ENCODE peak calls at places on chromosomes 16 and 17, in five cellular contexts. One of them, this sample, is unnamed.

GRCh38 chr16:84302111-84302954 is 7.7 kb downstream of the WFDC1 start:
- DNase-seq in body of pancreas: no peak
- DNase-seq in transverse colon: no peak
- DNase-seq in tibial nerve: no peak
- DNase-seq in adrenal gland: no peak
- DNase-seq in this sample: no peak

GRCh38 chr17:30380106-30380420 is 1.3 kb downstream of the CPD start:
- DNase-seq in body of pancreas: no peak
- DNase-seq in transverse colon: no peak
- DNase-seq in tibial nerve: no peak
- DNase-seq in adrenal gland: no peak
- DNase-seq in this sample: no peak

GRCh38 chr16:66469291-66469931 is 42.3 kb downstream of the BEAN1 start:
- DNase-seq in body of pancreas: no peak
- DNase-seq in transverse colon: no peak
- DNase-seq in tibial nerve: no peak
- DNase-seq in adrenal gland: no peak
- DNase-seq in this sample: no peak

GRCh38 chr17:19494961-19495806 is 38.5 kb upstream of the SLC47A1 start:
- DNase-seq in body of pancreas: no peak
- DNase-seq in transverse colon: no peak
- DNase-seq in tibial nerve: no peak
- DNase-seq in adrenal gland: no peak
- DNase-seq in this sample: no peak

GRCh38 chr17:30570191-30570590 is 93.0 kb downstream of the GOSR1 start:
- DNase-seq in body of pancreas: no peak
- DNase-seq in transverse colon: no peak
- DNase-seq in tibial nerve: no peak
- DNase-seq in adrenal gland: no peak
- DNase-seq in this sample: no peak

GRCh38 chr17:66240630-66241029 is 11.4 kb upstream of the APOH start:
- DNase-seq in body of pancreas: no peak
- DNase-seq in transverse colon: no peak
- DNase-seq in tibial nerve: no peak
- DNase-seq in adrenal gland: no peak
- DNase-seq in this sample: no peak

GRCh38 chr16:69494993-69495392 is 70.6 kb downstream of the CYB5B start:
- DNase-seq in body of pancreas: peak; percentile 13
- DNase-seq in transverse colon: peak; percentile 31
- DNase-seq in tibial nerve: no peak
- DNase-seq in adrenal gland: no peak
- DNase-seq in this sample: no peak

GRCh38 chr17:77330602-77331081 is 189.9 kb downstream of the SEC14L1 start:
- DNase-seq in body of pancreas: peak; percentile 10
- DNase-seq in transverse colon: no peak
- DNase-seq in tibial nerve: peak; percentile 9
- DNase-seq in adrenal gland: peak; percentile 29
- DNase-seq in this sample: no peak

GRCh38 chr16:13997933-13998332 is 73.2 kb upstream of the MRTFB start:
- DNase-seq in body of pancreas: no peak
- DNase-seq in transverse colon: peak; percentile 18
- DNase-seq in tibial nerve: no peak
- DNase-seq in adrenal gland: no peak
- DNase-seq in this sample: no peak

GRCh38 chr16:3413730-3414379 is 12.8 kb downstream of the ZNF174 start:
- DNase-seq in body of pancreas: no peak
- DNase-seq in transverse colon: no peak
- DNase-seq in tibial nerve: no peak
- DNase-seq in adrenal gland: no peak
- DNase-seq in this sample: no peak

GRCh38 chr17:70084476-70084875 is 9.5 kb downstream of the KCNJ16 start:
- DNase-seq in body of pancreas: no peak
- DNase-seq in transverse colon: no peak
- DNase-seq in tibial nerve: no peak
- DNase-seq in adrenal gland: no peak
- DNase-seq in this sample: no peak

GRCh38 chr16:1323296-1324239 is 9.9 kb upstream of the BAIAP3 start:
- DNase-seq in body of pancreas: no peak
- DNase-seq in transverse colon: no peak
- DNase-seq in tibial nerve: no peak
- DNase-seq in adrenal gland: no peak
- DNase-seq in this sample: no peak

GRCh38 chr16:75093598-75094540 is 22.7 kb downstream of the LDHD start:
- DNase-seq in body of pancreas: no peak
- DNase-seq in transverse colon: no peak
- DNase-seq in tibial nerve: no peak
- DNase-seq in adrenal gland: no peak
- DNase-seq in this sample: no peak

GRCh38 chr17:7557825-7558543 is 566 bp upstream of the TNFSF13 start:
- DNase-seq in body of pancreas: peak; percentile 93
- DNase-seq in transverse colon: peak; percentile 94
- DNase-seq in tibial nerve: peak; percentile 74
- DNase-seq in adrenal gland: peak; percentile 88
- DNase-seq in this sample: peak; percentile 93

GRCh38 chr16:11627292-11627663 is 40.6 kb upstream of the LITAF start:
- DNase-seq in body of pancreas: no peak
- DNase-seq in transverse colon: no peak
- DNase-seq in tibial nerve: no peak
- DNase-seq in adrenal gland: no peak
- DNase-seq in this sample: no peak
- H3K4me1 ChIP-seq in body of pancreas: peaks cover 19% of the 10 kb centered on the region
- H3K4me1 ChIP-seq in transverse colon: peaks cover 15% of the 10 kb centered on the region
- H3K4me1 ChIP-seq in tibial nerve: peaks cover 64% of the 10 kb centered on the region
- H3K4me1 ChIP-seq in adrenal gland: no peaks in the 10 kb centered on the region
- H3K4me1 ChIP-seq in this sample: no peaks in the 10 kb centered on the region

GRCh38 chr17:63116967-63117366 is 150.9 kb downstream of the TANC2 start:
- DNase-seq in body of pancreas: no peak
- DNase-seq in transverse colon: no peak
- DNase-seq in tibial nerve: no peak
- DNase-seq in adrenal gland: no peak
- DNase-seq in this sample: no peak
- H3K27ac ChIP-seq in body of pancreas: peak overlapping the region; percentile 36
- H3K27ac ChIP-seq in transverse colon: no peak overlapping the region
- H3K27ac ChIP-seq in tibial nerve: no peak overlapping the region
- H3K27ac ChIP-seq in adrenal gland: no peak overlapping the region
- H3K27ac ChIP-seq in this sample: no peak overlapping the region

DNA sequence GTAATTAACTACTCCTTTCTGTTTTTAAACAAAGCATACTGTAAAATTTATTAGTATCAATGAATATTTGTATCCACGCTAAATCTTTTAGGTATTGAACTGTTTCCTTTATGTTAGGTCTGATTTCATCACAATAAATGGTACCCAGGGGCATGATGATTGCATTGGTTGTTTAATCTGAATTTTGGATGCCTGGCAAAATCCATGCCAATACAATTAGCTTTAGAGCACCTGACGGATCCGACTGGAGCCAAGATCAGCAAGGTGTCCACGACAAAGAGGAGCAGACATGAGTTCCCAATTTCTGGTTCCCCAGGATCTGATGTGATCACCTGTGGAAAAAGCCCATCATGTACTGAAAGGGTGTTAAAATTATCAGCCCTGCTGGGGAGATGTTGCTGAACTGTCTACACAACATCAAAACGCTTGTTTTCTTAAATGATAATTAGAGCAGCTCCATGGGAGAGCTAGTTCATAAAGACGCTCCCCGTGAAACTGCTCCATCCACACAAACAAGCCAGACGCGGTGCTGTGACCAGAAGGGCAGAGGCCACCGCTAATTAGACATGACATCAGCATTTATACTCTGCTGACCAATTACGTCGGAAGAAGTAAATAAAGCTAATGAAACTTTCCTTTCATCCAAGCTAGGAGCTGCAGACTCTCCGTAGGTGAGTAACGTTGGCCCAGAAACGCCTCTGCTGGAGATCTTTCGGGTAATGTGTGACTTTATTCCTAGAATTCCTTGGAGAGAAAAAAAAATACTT is 151.7 kb downstream of the CPPED1 start:
- DNase-seq in body of pancreas: no peak
- DNase-seq in transverse colon: no peak
- DNase-seq in tibial nerve: no peak
- DNase-seq in adrenal gland: no peak
- DNase-seq in this sample: no peak
- TF ChIP-seq POLR2A in body of pancreas: no peak
- TF ChIP-seq POLR2A in transverse colon: no peak
- TF ChIP-seq POLR2A in tibial nerve: no peak
- TF ChIP-seq POLR2A in adrenal gland: no peak
- TF ChIP-seq POLR2A in this sample: no peak

GRCh38 chr17:59370580-59371299 is 39.3 kb downstream of the YPEL2 start:
- DNase-seq in body of pancreas: peak; percentile 25
- DNase-seq in transverse colon: no peak
- DNase-seq in tibial nerve: no peak
- DNase-seq in adrenal gland: no peak
- DNase-seq in this sample: no peak
- H3K4me1 ChIP-seq in body of pancreas: peaks cover 82% of the 10 kb centered on the region
- H3K4me1 ChIP-seq in transverse colon: peaks cover 100% of the 10 kb centered on the region
- H3K4me1 ChIP-seq in tibial nerve: peaks cover 100% of the 10 kb centered on the region
- H3K4me1 ChIP-seq in adrenal gland: peaks cover 98% of the 10 kb centered on the region
- H3K4me1 ChIP-seq in this sample: peaks cover 73% of the 10 kb centered on the region

GRCh38 chr17:81035389-81036127 is 607 bp downstream of the BAIAP2 start:
- DNase-seq in body of pancreas: no peak
- DNase-seq in transverse colon: no peak
- DNase-seq in tibial nerve: no peak
- DNase-seq in adrenal gland: no peak
- DNase-seq in this sample: peak; percentile 68

GRCh38 chr17:81034168-81034777 is 678 bp upstream of the BAIAP2 start:
- DNase-seq in body of pancreas: no peak
- DNase-seq in transverse colon: no peak
- DNase-seq in tibial nerve: no peak
- DNase-seq in adrenal gland: no peak
- DNase-seq in this sample: no peak

GRCh38 chr17:81036128-81036891 is 1.4 kb downstream of the BAIAP2 start:
- DNase-seq in body of pancreas: no peak
- DNase-seq in transverse colon: no peak
- DNase-seq in tibial nerve: no peak
- DNase-seq in adrenal gland: no peak
- DNase-seq in this sample: peak; percentile 69

GRCh38 chr17:81033535-81034167 is 1.3 kb upstream of the BAIAP2 start:
- DNase-seq in body of pancreas: no peak
- DNase-seq in transverse colon: no peak
- DNase-seq in tibial nerve: no peak
- DNase-seq in adrenal gland: no peak
- DNase-seq in this sample: peak; percentile 65

GRCh38 chr17:81034779-81035388 is at the start of gene BAIAP2:
- DNase-seq in body of pancreas: peak; percentile 97
- DNase-seq in transverse colon: peak; percentile 97
- DNase-seq in tibial nerve: peak; percentile 96
- DNase-seq in adrenal gland: peak; percentile 98
- DNase-seq in this sample: peak; percentile 99
- H3K27ac ChIP-seq in body of pancreas: peak within 1 kb of the TSS; percentile 2
- H3K27ac ChIP-seq in transverse colon: peak within 1 kb of the TSS; percentile 67
- H3K27ac ChIP-seq in tibial nerve: peak within 1 kb of the TSS; percentile 66
- H3K27ac ChIP-seq in adrenal gland: peak within 1 kb of the TSS; percentile 77
- H3K27ac ChIP-seq in this sample: peak within 1 kb of the TSS; percentile 69

This sample was measured in right lobe of liver.